ENCODE peak calls at places on chromosomes 2 and 18, in seven cellular contexts. One of them, this sample, is unnamed.

GRCh38 chr2:166700079-166700478 is 188.2 kb upstream of the XIRP2 start:
- DNase-seq in fibroblast of the conjunctiva: peak; percentile 0
- DNase-seq in germinal center: no peak
- DNase-seq in breast epithelium: no peak
- DNase-seq in SIG-M5: no peak
- DNase-seq in non-pigmented ciliary epithelial cell: peak; percentile 1
- DNase-seq in GM20000: no peak
- DNase-seq in this sample: no peak

GRCh38 chr2:144162652-144163051 is 357.3 kb downstream of the ZEB2 start:
- DNase-seq in fibroblast of the conjunctiva: no peak
- DNase-seq in germinal center: peak; percentile 37
- DNase-seq in breast epithelium: no peak
- DNase-seq in SIG-M5: no peak
- DNase-seq in non-pigmented ciliary epithelial cell: no peak
- DNase-seq in GM20000: peak; percentile 10
- DNase-seq in this sample: peak; percentile 5

GRCh38 chr18:29501952-29502351 is 1325.0 kb upstream of the CDH2 start:
- DNase-seq in fibroblast of the conjunctiva: peak; percentile 30
- DNase-seq in germinal center: no peak
- DNase-seq in breast epithelium: no peak
- DNase-seq in SIG-M5: no peak
- DNase-seq in non-pigmented ciliary epithelial cell: peak; percentile 36
- DNase-seq in GM20000: no peak
- DNase-seq in this sample: peak; percentile 12

GRCh38 chr2:128536925-128537620 is 218.4 kb upstream of the HS6ST1 start:
- DNase-seq in fibroblast of the conjunctiva: peak; percentile 51
- DNase-seq in germinal center: no peak
- DNase-seq in breast epithelium: no peak
- DNase-seq in SIG-M5: no peak
- DNase-seq in non-pigmented ciliary epithelial cell: peak; percentile 85
- DNase-seq in GM20000: no peak
- DNase-seq in this sample: no peak

GRCh38 chr2:142100139-142100873 is 30.5 kb downstream of the LRP1B start:
- DNase-seq in fibroblast of the conjunctiva: no peak
- DNase-seq in germinal center: no peak
- DNase-seq in breast epithelium: no peak
- DNase-seq in SIG-M5: no peak
- DNase-seq in non-pigmented ciliary epithelial cell: no peak
- DNase-seq in GM20000: no peak
- DNase-seq in this sample: no peak

GRCh38 chr18:415627-416612 is 84.6 kb downstream of the COLEC12 start:
- DNase-seq in fibroblast of the conjunctiva: no peak
- DNase-seq in germinal center: no peak
- DNase-seq in breast epithelium: no peak
- DNase-seq in SIG-M5: no peak
- DNase-seq in non-pigmented ciliary epithelial cell: no peak
- DNase-seq in GM20000: no peak
- DNase-seq in this sample: no peak

GRCh38 chr2:239910851-239911629 is 114.1 kb downstream of the NDUFA10 start:
- DNase-seq in fibroblast of the conjunctiva: no peak
- DNase-seq in germinal center: peak; percentile 19
- DNase-seq in breast epithelium: no peak
- DNase-seq in SIG-M5: peak; percentile 98
- DNase-seq in non-pigmented ciliary epithelial cell: no peak
- DNase-seq in GM20000: no peak
- DNase-seq in this sample: no peak

GRCh38 chr2:220269421-220269820 is 642.0 kb downstream of the SLC4A3 start:
- DNase-seq in fibroblast of the conjunctiva: no peak
- DNase-seq in germinal center: no peak
- DNase-seq in breast epithelium: no peak
- DNase-seq in SIG-M5: no peak
- DNase-seq in non-pigmented ciliary epithelial cell: no peak
- DNase-seq in GM20000: no peak
- DNase-seq in this sample: peak; percentile 67

GRCh38 chr2:31213063-31213882 is 4.0 kb downstream of the CAPN14 start:
- DNase-seq in fibroblast of the conjunctiva: no peak
- DNase-seq in germinal center: no peak
- DNase-seq in breast epithelium: no peak
- DNase-seq in SIG-M5: no peak
- DNase-seq in non-pigmented ciliary epithelial cell: no peak
- DNase-seq in GM20000: no peak
- DNase-seq in this sample: no peak

GRCh38 chr2:63658176-63658968 is 69.6 kb downstream of the MDH1 start:
- DNase-seq in fibroblast of the conjunctiva: no peak
- DNase-seq in germinal center: no peak
- DNase-seq in breast epithelium: no peak
- DNase-seq in SIG-M5: no peak
- DNase-seq in non-pigmented ciliary epithelial cell: no peak
- DNase-seq in GM20000: no peak
- DNase-seq in this sample: no peak

GRCh38 chr2:121504316-121504715 is 26.4 kb upstream of the RNU4ATAC start:
- DNase-seq in fibroblast of the conjunctiva: no peak
- DNase-seq in germinal center: no peak
- DNase-seq in breast epithelium: no peak
- DNase-seq in SIG-M5: no peak
- DNase-seq in non-pigmented ciliary epithelial cell: no peak
- DNase-seq in GM20000: no peak
- DNase-seq in this sample: no peak

GRCh38 chr2:62722679-62723078 is 17.2 kb downstream of the EHBP1 start:
- DNase-seq in fibroblast of the conjunctiva: no peak
- DNase-seq in germinal center: no peak
- DNase-seq in breast epithelium: no peak
- DNase-seq in SIG-M5: no peak
- DNase-seq in non-pigmented ciliary epithelial cell: no peak
- DNase-seq in GM20000: no peak
- DNase-seq in this sample: no peak

GRCh38 chr2:235113854-235114253 is 162.0 kb downstream of the SH3BP4 start:
- DNase-seq in fibroblast of the conjunctiva: no peak
- DNase-seq in germinal center: no peak
- DNase-seq in breast epithelium: no peak
- DNase-seq in SIG-M5: no peak
- DNase-seq in non-pigmented ciliary epithelial cell: no peak
- DNase-seq in GM20000: no peak
- DNase-seq in this sample: no peak

GRCh38 chr18:62128157-62128556 is 58.7 kb downstream of the PIGN start:
- DNase-seq in fibroblast of the conjunctiva: peak; percentile 10
- DNase-seq in germinal center: no peak
- DNase-seq in breast epithelium: no peak
- DNase-seq in SIG-M5: no peak
- DNase-seq in non-pigmented ciliary epithelial cell: peak; percentile 38
- DNase-seq in GM20000: no peak
- DNase-seq in this sample: no peak

GRCh38 chr2:113895819-113896563 is 6.1 kb downstream of the ACTR3 start:
- DNase-seq in fibroblast of the conjunctiva: no peak
- DNase-seq in germinal center: no peak
- DNase-seq in breast epithelium: no peak
- DNase-seq in SIG-M5: no peak
- DNase-seq in non-pigmented ciliary epithelial cell: no peak
- DNase-seq in GM20000: no peak
- DNase-seq in this sample: no peak

GRCh38 chr2:68441179-68441993 is 25.7 kb downstream of the FBXO48 start:
- DNase-seq in fibroblast of the conjunctiva: peak; percentile 78
- DNase-seq in germinal center: peak; percentile 78
- DNase-seq in breast epithelium: no peak
- DNase-seq in SIG-M5: peak; percentile 94
- DNase-seq in non-pigmented ciliary epithelial cell: peak; percentile 60
- DNase-seq in GM20000: peak; percentile 78
- DNase-seq in this sample: peak; percentile 91

GRCh38 chr2:215765729-215766360 is 247.5 kb downstream of the MREG start:
- DNase-seq in fibroblast of the conjunctiva: no peak
- DNase-seq in germinal center: no peak
- DNase-seq in breast epithelium: no peak
- DNase-seq in SIG-M5: no peak
- DNase-seq in non-pigmented ciliary epithelial cell: no peak
- DNase-seq in GM20000: no peak
- DNase-seq in this sample: no peak

GRCh38 chr2:61172671-61173070 is 10.7 kb downstream of the C2orf74 start:
- DNase-seq in fibroblast of the conjunctiva: no peak
- DNase-seq in germinal center: no peak
- DNase-seq in breast epithelium: no peak
- DNase-seq in SIG-M5: no peak
- DNase-seq in non-pigmented ciliary epithelial cell: no peak
- DNase-seq in GM20000: no peak
- DNase-seq in this sample: no peak

GRCh38 chr2:28906376-28906775 is 11.9 kb downstream of the WDR43 start:
- DNase-seq in fibroblast of the conjunctiva: no peak
- DNase-seq in germinal center: no peak
- DNase-seq in breast epithelium: no peak
- DNase-seq in SIG-M5: no peak
- DNase-seq in non-pigmented ciliary epithelial cell: no peak
- DNase-seq in GM20000: no peak
- DNase-seq in this sample: no peak

GRCh38 chr2:105238664-105239240 is 2.8 kb upstream of the GPR45 start:
- DNase-seq in fibroblast of the conjunctiva: no peak
- DNase-seq in germinal center: no peak
- DNase-seq in breast epithelium: no peak
- DNase-seq in SIG-M5: no peak
- DNase-seq in non-pigmented ciliary epithelial cell: no peak
- DNase-seq in GM20000: no peak
- DNase-seq in this sample: no peak

GRCh38 chr18:36468161-36468560 is 170.6 kb downstream of the FHOD3 start:
- DNase-seq in fibroblast of the conjunctiva: no peak
- DNase-seq in germinal center: no peak
- DNase-seq in breast epithelium: no peak
- DNase-seq in SIG-M5: no peak
- DNase-seq in non-pigmented ciliary epithelial cell: no peak
- DNase-seq in GM20000: no peak
- DNase-seq in this sample: no peak

GRCh38 chr2:165902929-165903328 is 50.6 kb downstream of the TTC21B start:
- DNase-seq in fibroblast of the conjunctiva: peak; percentile 33
- DNase-seq in germinal center: no peak
- DNase-seq in breast epithelium: no peak
- DNase-seq in SIG-M5: no peak
- DNase-seq in non-pigmented ciliary epithelial cell: no peak
- DNase-seq in GM20000: peak; percentile 4
- DNase-seq in this sample: no peak

GRCh38 chr2:239692348-239692747 is 291.5 kb upstream of the HDAC4 start:
- DNase-seq in fibroblast of the conjunctiva: no peak
- DNase-seq in germinal center: no peak
- DNase-seq in breast epithelium: no peak
- DNase-seq in SIG-M5: no peak
- DNase-seq in non-pigmented ciliary epithelial cell: no peak
- DNase-seq in GM20000: no peak
- DNase-seq in this sample: peak; percentile 12

GRCh38 chr18:64409511-64409910 is 260.6 kb upstream of the LINC00305 start:
- DNase-seq in fibroblast of the conjunctiva: no peak
- DNase-seq in germinal center: no peak
- DNase-seq in breast epithelium: no peak
- DNase-seq in SIG-M5: no peak
- DNase-seq in non-pigmented ciliary epithelial cell: no peak
- DNase-seq in GM20000: peak; percentile 19
- DNase-seq in this sample: peak; percentile 63

GRCh38 chr2:221097949-221098348 is 474.2 kb downstream of the EPHA4 start:
- DNase-seq in fibroblast of the conjunctiva: no peak
- DNase-seq in germinal center: no peak
- DNase-seq in breast epithelium: no peak
- DNase-seq in SIG-M5: no peak
- DNase-seq in non-pigmented ciliary epithelial cell: no peak
- DNase-seq in GM20000: no peak
- DNase-seq in this sample: no peak

GRCh38 chr18:36833120-36833519 is 4.2 kb downstream of the KIAA1328 start:
- DNase-seq in fibroblast of the conjunctiva: no peak
- DNase-seq in germinal center: no peak
- DNase-seq in breast epithelium: no peak
- DNase-seq in SIG-M5: no peak
- DNase-seq in non-pigmented ciliary epithelial cell: no peak
- DNase-seq in GM20000: no peak
- DNase-seq in this sample: no peak

GRCh38 chr18:25830787-25831186 is 259.6 kb downstream of the SS18 start:
- DNase-seq in fibroblast of the conjunctiva: peak; percentile 67
- DNase-seq in germinal center: no peak
- DNase-seq in breast epithelium: no peak
- DNase-seq in SIG-M5: no peak
- DNase-seq in non-pigmented ciliary epithelial cell: peak; percentile 28
- DNase-seq in GM20000: no peak
- DNase-seq in this sample: no peak

GRCh38 chr18:398866-399637 is 101.4 kb downstream of the COLEC12 start:
- DNase-seq in fibroblast of the conjunctiva: no peak
- DNase-seq in germinal center: no peak
- DNase-seq in breast epithelium: no peak
- DNase-seq in SIG-M5: no peak
- DNase-seq in non-pigmented ciliary epithelial cell: no peak
- DNase-seq in GM20000: no peak
- DNase-seq in this sample: peak; percentile 71

GRCh38 chr2:88874063-88874657 is 182.7 kb downstream of the RPIA start:
- DNase-seq in fibroblast of the conjunctiva: peak; percentile 37
- DNase-seq in germinal center: no peak
- DNase-seq in breast epithelium: no peak
- DNase-seq in SIG-M5: no peak
- DNase-seq in non-pigmented ciliary epithelial cell: no peak
- DNase-seq in GM20000: no peak
- DNase-seq in this sample: peak; percentile 69

GRCh38 chr2:112994648-112995047 is 10.6 kb upstream of the IL36A start:
- DNase-seq in fibroblast of the conjunctiva: no peak
- DNase-seq in germinal center: no peak
- DNase-seq in breast epithelium: no peak
- DNase-seq in SIG-M5: no peak
- DNase-seq in non-pigmented ciliary epithelial cell: no peak
- DNase-seq in GM20000: no peak
- DNase-seq in this sample: no peak

GRCh38 chr18:77147418-77147852 is 14.9 kb upstream of the MBP start:
- DNase-seq in fibroblast of the conjunctiva: no peak
- DNase-seq in germinal center: peak; percentile 44
- DNase-seq in breast epithelium: no peak
- DNase-seq in SIG-M5: no peak
- DNase-seq in non-pigmented ciliary epithelial cell: no peak
- DNase-seq in GM20000: no peak
- DNase-seq in this sample: no peak

GRCh38 chr18:48412339-48412929 is 3.3 kb upstream of the ZBTB7C start:
- DNase-seq in fibroblast of the conjunctiva: peak; percentile 5
- DNase-seq in germinal center: peak; percentile 53
- DNase-seq in breast epithelium: no peak
- DNase-seq in SIG-M5: no peak
- DNase-seq in non-pigmented ciliary epithelial cell: no peak
- DNase-seq in GM20000: peak; percentile 48
- DNase-seq in this sample: peak; percentile 25

GRCh38 chr2:130754811-130755210 is 529 bp upstream of the AMER3 start:
- DNase-seq in fibroblast of the conjunctiva: no peak
- DNase-seq in germinal center: no peak
- DNase-seq in breast epithelium: no peak
- DNase-seq in SIG-M5: no peak
- DNase-seq in non-pigmented ciliary epithelial cell: no peak
- DNase-seq in GM20000: no peak
- DNase-seq in this sample: no peak

GRCh38 chr2:98504386-98505109 is 59.9 kb downstream of the INPP4A start:
- DNase-seq in fibroblast of the conjunctiva: no peak
- DNase-seq in germinal center: no peak
- DNase-seq in breast epithelium: no peak
- DNase-seq in SIG-M5: no peak
- DNase-seq in non-pigmented ciliary epithelial cell: no peak
- DNase-seq in GM20000: no peak
- DNase-seq in this sample: no peak

GRCh38 chr2:205358351-205358815 is 323.9 kb upstream of the NRP2 start:
- DNase-seq in fibroblast of the conjunctiva: peak; percentile 22
- DNase-seq in germinal center: no peak
- DNase-seq in breast epithelium: no peak
- DNase-seq in SIG-M5: no peak
- DNase-seq in non-pigmented ciliary epithelial cell: no peak
- DNase-seq in GM20000: no peak
- DNase-seq in this sample: no peak

GRCh38 chr2:171485116-171485515 is 37.2 kb upstream of the CYBRD1 start:
- DNase-seq in fibroblast of the conjunctiva: no peak
- DNase-seq in germinal center: no peak
- DNase-seq in breast epithelium: no peak
- DNase-seq in SIG-M5: no peak
- DNase-seq in non-pigmented ciliary epithelial cell: no peak
- DNase-seq in GM20000: no peak
- DNase-seq in this sample: no peak

GRCh38 chr2:238994876-238995275 is 147.0 kb downstream of the TWIST2 start:
- DNase-seq in fibroblast of the conjunctiva: no peak
- DNase-seq in germinal center: no peak
- DNase-seq in breast epithelium: no peak
- DNase-seq in SIG-M5: no peak
- DNase-seq in non-pigmented ciliary epithelial cell: no peak
- DNase-seq in GM20000: no peak
- DNase-seq in this sample: no peak

GRCh38 chr2:140242889-140243288 is 1462.7 kb upstream of the NXPH2 start:
- DNase-seq in fibroblast of the conjunctiva: no peak
- DNase-seq in germinal center: no peak
- DNase-seq in breast epithelium: no peak
- DNase-seq in SIG-M5: no peak
- DNase-seq in non-pigmented ciliary epithelial cell: no peak
- DNase-seq in GM20000: no peak
- DNase-seq in this sample: no peak